ENCODE peak calls at places on chromosomes 12 and 14, in six cellular contexts. One of them, this sample, is unnamed.

GRCh38 chr12:108414021-108414420 is 74.9 kb upstream of the CMKLR1 start:
- DNase-seq in amniotic epithelial cell: no peak
- DNase-seq in stimulated activated CD4-positive, alpha-beta T cell treated with anti-CD3 and anti-CD28 coated beads, TNF-alpha, amount 100 ng/mL, for 24 hours: no peak
- DNase-seq in substantia nigra: no peak
- DNase-seq in neural progenitor cell: no peak
- DNase-seq in hepatic stellate cell: no peak
- DNase-seq in this sample: no peak

GRCh38 chr14:47442206-47442605 is 233.2 kb downstream of the MDGA2 start:
- DNase-seq in amniotic epithelial cell: peak; percentile 0
- DNase-seq in stimulated activated CD4-positive, alpha-beta T cell treated with anti-CD3 and anti-CD28 coated beads, TNF-alpha, amount 100 ng/mL, for 24 hours: no peak
- DNase-seq in substantia nigra: no peak
- DNase-seq in neural progenitor cell: peak; percentile 58
- DNase-seq in hepatic stellate cell: peak; percentile 43
- DNase-seq in this sample: peak; percentile 89

GRCh38 chr14:20008156-20008555 is 6.2 kb downstream of the OR4Q2 start:
- DNase-seq in amniotic epithelial cell: no peak
- DNase-seq in stimulated activated CD4-positive, alpha-beta T cell treated with anti-CD3 and anti-CD28 coated beads, TNF-alpha, amount 100 ng/mL, for 24 hours: no peak
- DNase-seq in substantia nigra: no peak
- DNase-seq in neural progenitor cell: no peak
- DNase-seq in hepatic stellate cell: no peak
- DNase-seq in this sample: no peak

GRCh38 chr12:115998789-115999478 is 278.6 kb downstream of the MED13L start:
- DNase-seq in amniotic epithelial cell: no peak
- DNase-seq in stimulated activated CD4-positive, alpha-beta T cell treated with anti-CD3 and anti-CD28 coated beads, TNF-alpha, amount 100 ng/mL, for 24 hours: no peak
- DNase-seq in substantia nigra: no peak
- DNase-seq in neural progenitor cell: no peak
- DNase-seq in hepatic stellate cell: no peak
- DNase-seq in this sample: no peak

GRCh38 chr14:100887728-100888335 is 15.7 kb downstream of the RTL1 start:
- DNase-seq in amniotic epithelial cell: peak; percentile 30
- DNase-seq in stimulated activated CD4-positive, alpha-beta T cell treated with anti-CD3 and anti-CD28 coated beads, TNF-alpha, amount 100 ng/mL, for 24 hours: no peak
- DNase-seq in substantia nigra: no peak
- DNase-seq in neural progenitor cell: no peak
- DNase-seq in hepatic stellate cell: no peak
- DNase-seq in this sample: no peak

GRCh38 chr12:14395059-14395778 is 29.7 kb downstream of the ATF7IP start:
- DNase-seq in amniotic epithelial cell: no peak
- DNase-seq in stimulated activated CD4-positive, alpha-beta T cell treated with anti-CD3 and anti-CD28 coated beads, TNF-alpha, amount 100 ng/mL, for 24 hours: no peak
- DNase-seq in substantia nigra: no peak
- DNase-seq in neural progenitor cell: no peak
- DNase-seq in hepatic stellate cell: no peak
- DNase-seq in this sample: no peak

GRCh38 chr14:50862171-50862570 is 9.7 kb upstream of the ABHD12B start:
- DNase-seq in amniotic epithelial cell: peak; percentile 76
- DNase-seq in stimulated activated CD4-positive, alpha-beta T cell treated with anti-CD3 and anti-CD28 coated beads, TNF-alpha, amount 100 ng/mL, for 24 hours: no peak
- DNase-seq in substantia nigra: no peak
- DNase-seq in neural progenitor cell: no peak
- DNase-seq in hepatic stellate cell: no peak
- DNase-seq in this sample: peak; percentile 59

GRCh38 chr14:105414456-105415371 is 4.9 kb upstream of the MTA1 start:
- DNase-seq in amniotic epithelial cell: peak; percentile 43
- DNase-seq in stimulated activated CD4-positive, alpha-beta T cell treated with anti-CD3 and anti-CD28 coated beads, TNF-alpha, amount 100 ng/mL, for 24 hours: peak; percentile 62
- DNase-seq in substantia nigra: peak; percentile 63
- DNase-seq in neural progenitor cell: peak; percentile 79
- DNase-seq in hepatic stellate cell: peak; percentile 90
- DNase-seq in this sample: peak; percentile 66

GRCh38 chr12:100267603-100268281 is 765 bp downstream of the SCYL2 start:
- DNase-seq in amniotic epithelial cell: peak; percentile 22
- DNase-seq in stimulated activated CD4-positive, alpha-beta T cell treated with anti-CD3 and anti-CD28 coated beads, TNF-alpha, amount 100 ng/mL, for 24 hours: peak; percentile 6
- DNase-seq in substantia nigra: no peak
- DNase-seq in neural progenitor cell: peak; percentile 68
- DNase-seq in hepatic stellate cell: no peak
- DNase-seq in this sample: peak; percentile 55

GRCh38 chr14:99393059-99393655 is 87.5 kb downstream of the SETD3 start:
- DNase-seq in amniotic epithelial cell: peak; percentile 30
- DNase-seq in stimulated activated CD4-positive, alpha-beta T cell treated with anti-CD3 and anti-CD28 coated beads, TNF-alpha, amount 100 ng/mL, for 24 hours: peak; percentile 33
- DNase-seq in substantia nigra: peak; percentile 4
- DNase-seq in neural progenitor cell: peak; percentile 70
- DNase-seq in hepatic stellate cell: peak; percentile 45
- DNase-seq in this sample: peak; percentile 27

GRCh38 chr12:107282628-107283027 is 189.3 kb upstream of the CRY1 start:
- DNase-seq in amniotic epithelial cell: no peak
- DNase-seq in stimulated activated CD4-positive, alpha-beta T cell treated with anti-CD3 and anti-CD28 coated beads, TNF-alpha, amount 100 ng/mL, for 24 hours: no peak
- DNase-seq in substantia nigra: no peak
- DNase-seq in neural progenitor cell: no peak
- DNase-seq in hepatic stellate cell: no peak
- DNase-seq in this sample: no peak

GRCh38 chr12:123807002-123807401 is 44.9 kb downstream of the DNAH10 start:
- DNase-seq in amniotic epithelial cell: no peak
- DNase-seq in stimulated activated CD4-positive, alpha-beta T cell treated with anti-CD3 and anti-CD28 coated beads, TNF-alpha, amount 100 ng/mL, for 24 hours: no peak
- DNase-seq in substantia nigra: no peak
- DNase-seq in neural progenitor cell: no peak
- DNase-seq in hepatic stellate cell: no peak
- DNase-seq in this sample: no peak

GRCh38 chr14:67738740-67739504 is 37.2 kb downstream of the RDH12 start:
- DNase-seq in amniotic epithelial cell: peak; percentile 94
- DNase-seq in stimulated activated CD4-positive, alpha-beta T cell treated with anti-CD3 and anti-CD28 coated beads, TNF-alpha, amount 100 ng/mL, for 24 hours: no peak
- DNase-seq in substantia nigra: no peak
- DNase-seq in neural progenitor cell: no peak
- DNase-seq in hepatic stellate cell: peak; percentile 84
- DNase-seq in this sample: peak; percentile 91

This sample was measured in mesenchymal stem cell.